ENCODE peak calls at places on chromosomes 12 and 14, in five cellular contexts. Y is left ventricle myocardium inferior; W is IMR-90; Z is CD4-positive, alpha-beta memory T cell; R is heart left ventricle. C is an unnamed sample.
A peak's percentile ranks its signal among the peaks of the same experiment; 100 is the strongest.

GRCh38 chr12:104790296-104791125 is 167.6 kb downstream of the SLC41A2 start:
- DNase-seq in R (peak; percentile 78), Y (peak; percentile 47), W (peak; percentile 3), Z (peak; percentile 24), C (peak; percentile 44)

GRCh38 chr12:19654630-19655384 is 215.5 kb downstream of the AEBP2 start:
- DNase-seq in R (no peak), Y (no peak), W (peak; percentile 84), Z (no peak), C (no peak)

GRCh38 chr12:14571779-14572178 is 4.1 kb upstream of the PLBD1 start:
- DNase-seq in W (no peak), Y (no peak), Z (no peak), R (no peak), C (no peak)

GRCh38 chr14:68722186-68722585 is 70.7 kb downstream of the ZFP36L1 start:
- DNase-seq in Y (no peak), W (no peak), Z (no peak), R (no peak), C (no peak)

GRCh38 chr12:111451649-111452129 is 46.0 kb downstream of the SH2B3 start:
- DNase-seq in Y (no peak), W (peak; percentile 59), Z (peak; percentile 73), R (no peak), C (peak; percentile 70)

GRCh38 chr14:52315355-52315718 is 1.2 kb downstream of the PTGER2 start:
- DNase-seq in R (no peak), Z (peak; percentile 55), W (peak; percentile 39), Y (no peak), C (no peak)

GRCh38 chr14:90534091-90534837 is 137.4 kb downstream of the CALM1 start:
- DNase-seq in Y (no peak), R (peak; percentile 65), Z (no peak), W (peak; percentile 22), C (peak; percentile 63)

GRCh38 chr12:69502342-69503081 is 32.3 kb downstream of the FRS2 start:
- DNase-seq in Z (no peak), Y (no peak), W (no peak), R (no peak), C (no peak)

GRCh38 chr12:132257955-132258490 is 71.4 kb downstream of the GALNT9 start:
- DNase-seq in Z (no peak), Y (no peak), W (no peak), R (peak; percentile 40), C (no peak)

GRCh38 chr14:26379951-26380350 is 217.9 kb downstream of the NOVA1 start:
- DNase-seq in R (no peak), Y (no peak), W (no peak), Z (no peak), C (no peak)

GRCh38 chr12:100401660-100402059 is 44.8 kb downstream of the SLC17A8 start:
- DNase-seq in Z (no peak), Y (no peak), R (no peak), W (peak; percentile 31), C (no peak)

GRCh38 chr14:104913413-104913812 is 11.3 kb upstream of the PLD4 start:
- DNase-seq in Z (no peak), Y (no peak), W (no peak), R (no peak), C (no peak)

GRCh38 chr12:26017484-26018211 is 59.2 kb downstream of the RASSF8 start:
- DNase-seq in W (peak; percentile 36), Z (no peak), Y (no peak), R (no peak), C (peak; percentile 43)

GRCh38 chr14:103803661-103804060 is 43.7 kb downstream of the PPP1R13B start:
- DNase-seq in W (peak; percentile 40), Z (no peak), R (no peak), Y (no peak), C (no peak)

GRCh38 chr12:86389949-86390348 is 133.8 kb upstream of the MGAT4C start:
- DNase-seq in Z (no peak), W (peak; percentile 16), R (no peak), Y (no peak), C (no peak)

GRCh38 chr14:99908653-99909250 is 115.5 kb downstream of the EML1 start:
- DNase-seq in Y (no peak), W (no peak), Z (no peak), R (no peak), C (no peak)

GRCh38 chr12:120468271-120468845 is 1.2 kb downstream of the SRSF9 start:
- DNase-seq in R (no peak), W (peak; percentile 57), Y (no peak), Z (no peak), C (peak; percentile 55)

GRCh38 chr12:130702966-130703732 is 12.9 kb downstream of the RIMBP2 start:
- DNase-seq in Z (no peak), W (no peak), R (no peak), Y (no peak), C (no peak)

GRCh38 chr12:49903351-49903699 is 375 bp downstream of the FAIM2 start:
- DNase-seq in Z (no peak), R (no peak), Y (no peak), W (no peak), C (no peak)

GRCh38 chr14:32370720-32371119 is 41.6 kb downstream of the AKAP6 start:
- DNase-seq in R (no peak), Z (no peak), W (peak; percentile 89), Y (no peak), C (no peak)

GRCh38 chr12:4269279-4269991 is 4.1 kb upstream of the CCND2 start:
- DNase-seq in W (peak; percentile 29), Z (peak; percentile 91), R (peak; percentile 92), Y (peak; percentile 86), C (peak; percentile 93)

GRCh38 chr12:15231493-15231892 is 10.3 kb upstream of the RERG start:
- DNase-seq in Y (no peak), W (no peak), R (no peak), Z (no peak), C (no peak)

GRCh38 chr14:105192866-105193731 is 12.0 kb upstream of the NUDT14 start:
- DNase-seq in W (peak; percentile 35), R (no peak), Z (no peak), Y (no peak), C (peak; percentile 82)

DNA sequence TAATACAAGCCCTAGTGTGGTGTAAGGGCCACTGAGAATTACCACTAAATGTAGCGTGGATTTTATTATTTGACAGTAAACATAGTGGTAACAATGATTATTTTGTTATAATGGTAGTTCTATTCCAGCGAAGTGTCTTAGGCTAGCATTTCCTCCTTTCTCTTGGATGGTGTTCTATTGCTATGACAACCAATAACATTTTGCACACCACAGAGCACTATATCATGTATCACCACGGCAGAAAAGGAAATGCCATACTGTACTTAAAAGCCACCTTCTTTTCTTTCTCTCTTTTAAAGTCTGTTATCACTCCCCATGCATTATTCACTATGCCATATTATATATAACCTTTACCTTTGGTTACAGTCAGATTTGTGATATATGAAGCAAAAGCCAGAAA is 195.9 kb downstream of the FOXN3 start:
- DNase-seq in Y (no peak), W (peak; percentile 84), R (no peak), Z (peak; percentile 49), C (no peak)
- H3K27ac ChIP-seq in Y (peak overlapping the region; percentile 7), W (no peak overlapping the region), R (no peak overlapping the region), Z (no peak overlapping the region), C (no peak overlapping the region)

GRCh38 chr14:101876539-101876938 is 87.8 kb upstream of the DYNC1H1 start:
- DNase-seq in W (peak; percentile 18), Y (peak; percentile 79), R (peak; percentile 84), Z (peak; percentile 82), C (no peak)

GRCh38 chr14:101877766-101878165 is 86.6 kb upstream of the DYNC1H1 start:
- DNase-seq in Z (no peak), W (no peak), Y (no peak), R (no peak), C (no peak)

GRCh38 chr14:101875041-101875725 is 89.2 kb upstream of the DYNC1H1 start:
- DNase-seq in R (no peak), W (no peak), Y (no peak), Z (no peak), C (no peak)

GRCh38 chr14:101874001-101874400 is 90.4 kb upstream of the DYNC1H1 start:
- DNase-seq in W (no peak), Z (no peak), R (no peak), Y (no peak), C (no peak)

GRCh38 chr14:101875726-101876268 is 88.6 kb upstream of the DYNC1H1 start:
- DNase-seq in Y (no peak), Z (no peak), W (no peak), R (no peak), C (no peak)
- H3K4me1 ChIP-seq in Y (peaks cover 88% of the 10 kb centered on the region), Z (peaks cover 94% of the 10 kb centered on the region), W (peaks cover 6% of the 10 kb centered on the region), R (peaks cover 52% of the 10 kb centered on the region), C (peaks cover 27% of the 10 kb centered on the region)

GRCh38 chr12:24364921-24365320 is 415.5 kb upstream of the SOX5 start:
- DNase-seq in Y (no peak), W (no peak), R (no peak), Z (no peak), C (no peak)
- H3K27ac ChIP-seq in Y (no peak overlapping the region), W (no peak overlapping the region), R (no peak overlapping the region), Z (no peak overlapping the region), C (no peak overlapping the region)

GRCh38 chr14:23568600-23569310 is 1.2 kb upstream of the AP1G2 start:
- DNase-seq in Z (no peak), W (no peak), R (no peak), Y (no peak), C (no peak)
- H3K4me1 ChIP-seq in Z (peaks cover 22% of the 10 kb centered on the region), W (peaks cover 2% of the 10 kb centered on the region), R (peaks cover 9% of the 10 kb centered on the region), Y (peaks cover 19% of the 10 kb centered on the region), C (no peaks in the 10 kb centered on the region)

GRCh38 chr12:52171950-52172512 is 19.8 kb downstream of the KRT80 start:
- DNase-seq in W (peak; percentile 68), R (peak; percentile 53), Y (no peak), Z (no peak), C (peak; percentile 71)
- H3K27ac ChIP-seq in W (no peak overlapping the region), R (no peak overlapping the region), Y (no peak overlapping the region), Z (no peak overlapping the region), C (no peak overlapping the region)

DNA sequence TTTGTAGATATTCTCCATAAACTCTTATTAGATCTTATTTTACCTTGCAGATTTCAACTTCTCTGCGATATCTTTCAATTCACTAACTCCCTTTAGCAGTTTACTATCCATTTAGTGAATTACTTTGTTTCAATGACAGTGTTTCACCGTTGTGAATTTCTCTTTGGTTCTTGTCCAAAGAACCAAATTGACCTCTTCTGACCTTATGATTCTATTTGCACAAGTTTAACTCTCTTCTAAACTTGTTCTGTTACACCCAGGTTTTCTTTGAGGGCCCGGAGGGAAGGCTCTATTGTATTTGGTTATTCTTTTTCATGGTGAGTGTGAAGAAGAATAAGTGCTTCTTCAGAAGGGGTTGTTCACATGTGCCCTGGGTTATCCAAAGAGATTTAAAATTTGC is 186.7 kb downstream of the MON2 start:
- DNase-seq in W (no peak), Z (no peak), R (no peak), Y (no peak), C (no peak)
- H3K4me1 ChIP-seq in W (no peaks in the 10 kb centered on the region), Z (peaks cover 6% of the 10 kb centered on the region), R (no peaks in the 10 kb centered on the region), Y (peaks cover 8% of the 10 kb centered on the region), C (no peaks in the 10 kb centered on the region)

GRCh38 chr14:30972882-30973582 is 52.4 kb upstream of the AP4S1 start:
- DNase-seq in Z (no peak), R (no peak), W (no peak), Y (no peak), C (no peak)
- H3K27ac ChIP-seq in Z (no peak overlapping the region), R (no peak overlapping the region), W (no peak overlapping the region), Y (no peak overlapping the region), C (no peak overlapping the region)

C was measured in SJCRH30.